ENCODE peak calls at places on chromosomes 5 and 9, in five cellular contexts. D is aorta, E is cerebellum, S is retinal pigment epithelial cell, J is D341Med. O is an unnamed sample.

GRCh38 chr9:15485836-15486678 is 24.7 kb downstream of the PSIP1 start:
- DNase-seq in D (no peak), E (no peak), S (no peak), J (peak), O (no peak)

GRCh38 chr5:7629559-7629958 is 221.4 kb downstream of the CFAP90 start:
- DNase-seq in D (no peak), E (no peak), S (no peak), J (peak), O (no peak)

GRCh38 chr9:75200892-75201470 is 112.7 kb downstream of the OSTF1 start:
- DNase-seq in D (no peak), E (no peak), S (no peak), J (no peak), O (no peak)

GRCh38 chr5:41447761-41448510 is 62.5 kb downstream of the PLCXD3 start:
- DNase-seq in D (no peak), E (peak), S (no peak), J (no peak), O (no peak)

GRCh38 chr9:134545213-134546211 is 96.1 kb upstream of the COL5A1 start:
- DNase-seq in D (peak), E (no peak), S (no peak), J (no peak), O (peak)

GRCh38 chr5:27733242-27733641 is 694.9 kb upstream of the CDH9 start:
- DNase-seq in D (no peak), E (no peak), S (no peak), J (no peak), O (no peak)

GRCh38 chr5:32519508-32519907 is 65.8 kb upstream of the SUB1 start:
- DNase-seq in D (no peak), E (no peak), S (no peak), J (no peak), O (no peak)

GRCh38 chr9:91360551-91361293 is 996 bp downstream of the AUH start:
- DNase-seq in D (no peak), E (no peak), S (no peak), J (no peak), O (no peak)

GRCh38 chr5:114055318-114055788 is 306.5 kb upstream of the KCNN2 start:
- DNase-seq in D (no peak), E (peak), S (no peak), J (peak), O (no peak)

GRCh38 chr5:170573660-170574059 is 69.8 kb downstream of the KCNIP1 start:
- DNase-seq in D (no peak), E (no peak), S (no peak), J (no peak), O (no peak)

GRCh38 chr5:147169399-147169798 is 65.4 kb upstream of the STK32A start:
- DNase-seq in D (no peak), E (no peak), S (peak), J (no peak), O (no peak)

GRCh38 chr9:113541019-113541900 is 77.7 kb downstream of the RGS3 start:
- DNase-seq in D (no peak), E (no peak), S (no peak), J (peak), O (peak)

GRCh38 chr9:96877269-96877668 is 23.0 kb upstream of the ZNF782 start:
- DNase-seq in D (no peak), E (no peak), S (no peak), J (no peak), O (no peak)

O was measured in posterior vena cava.